ENCODE peak calls at places on chromosome 1, in ten cellular contexts. L is pancreas, S is K562, Y is GM23338, G is brain microvascular endothelial cell, V is GM23248, Z is lower lobe of right lung, H is A549, N is thoracic aorta, E is choroid plexus epithelial cell. X is an unnamed sample.

GRCh38 chr1:68785328-68785727 is 288.4 kb upstream of the DEPDC1 start:
- DNase-seq in L (no peak), E (no peak), G (no peak), N (no peak), Z (no peak), V (no peak), S (no peak), H (no peak), Y (no peak), X (no peak)

GRCh38 chr1:30638811-30639210 is 84.6 kb downstream of the MATN1 start:
- DNase-seq in E (no peak), G (no peak), Y (no peak), S (no peak), N (no peak), H (no peak), V (no peak), L (no peak), Z (no peak), X (no peak)

GRCh38 chr1:90616395-90616794 is 100.7 kb downstream of the BARHL2 start:
- DNase-seq in G (peak), E (peak), S (peak), N (no peak), Z (no peak), L (no peak), Y (peak), H (peak), V (peak), X (peak)

GRCh38 chr1:234980657-234981396 is 147.8 kb downstream of the TOMM20 start:
- DNase-seq in Y (no peak), E (peak), H (peak), G (peak), V (peak), Z (peak), L (peak), S (peak), N (peak), X (peak)

GRCh38 chr1:112298558-112298957 is 97.5 kb upstream of the CTTNBP2NL start:
- DNase-seq in G (peak), Z (peak), S (peak), N (no peak), E (peak), H (peak), V (peak), Y (peak), L (no peak), X (peak)

GRCh38 chr1:149906561-149906960 is 7.2 kb downstream of the BOLA1 start:
- DNase-seq in L (no peak), V (no peak), H (no peak), Y (no peak), Z (no peak), S (peak), E (no peak), N (no peak), G (no peak), X (no peak)

GRCh38 chr1:2975466-2976179 is 45.6 kb upstream of the ACTRT2 start:
- DNase-seq in G (no peak), E (no peak), L (no peak), H (no peak), N (no peak), Z (no peak), Y (no peak), V (no peak), S (no peak), X (no peak)

GRCh38 chr1:116544588-116545358 is 26.1 kb downstream of the CD58 start:
- DNase-seq in G (no peak), L (no peak), N (no peak), Y (no peak), E (no peak), H (no peak), Z (no peak), S (no peak), V (no peak), X (no peak)

GRCh38 chr1:228782662-228783414 is 47.6 kb downstream of the RHOU start:
- DNase-seq in S (no peak), L (peak), G (no peak), N (no peak), H (peak), Z (no peak), E (peak), Y (no peak), V (peak), X (no peak)

GRCh38 chr1:78825561-78825960 is 175.9 kb downstream of the IFI44 start:
- DNase-seq in Y (no peak), N (no peak), L (no peak), S (no peak), G (no peak), Z (no peak), H (no peak), E (peak), V (no peak), X (no peak)

GRCh38 chr1:226875641-226876295 is 5.4 kb downstream of the PSEN2 start:
- DNase-seq in E (peak), G (peak), N (no peak), L (peak), Y (peak), H (peak), Z (peak), S (peak), V (no peak), X (no peak)

GRCh38 chr1:65425697-65426096 is 5.2 kb downstream of the LEPR start:
- DNase-seq in Z (no peak), H (peak), V (peak), S (no peak), N (no peak), E (peak), L (no peak), G (peak), Y (peak), X (no peak)

GRCh38 chr1:27614625-27615344 is 10.8 kb upstream of the AHDC1 start:
- DNase-seq in Y (peak), L (no peak), V (no peak), E (no peak), G (no peak), N (no peak), Z (no peak), H (no peak), S (peak), X (no peak)

GRCh38 chr1:65026235-65026634 is 59.9 kb upstream of the JAK1 start:
- DNase-seq in G (no peak), N (no peak), L (no peak), Z (no peak), V (no peak), S (no peak), H (no peak), E (peak), Y (no peak), X (no peak)

GRCh38 chr1:181028241-181029014 is 5.4 kb upstream of the MR1 start:
- DNase-seq in Y (no peak), N (no peak), H (no peak), G (no peak), Z (no peak), V (peak), E (no peak), L (no peak), S (no peak), X (no peak)

GRCh38 chr1:3078941-3079340 is 9.9 kb downstream of the PRDM16 start:
- DNase-seq in V (no peak), N (no peak), E (no peak), Z (no peak), G (no peak), S (no peak), Y (no peak), L (no peak), H (no peak), X (no peak)

GRCh38 chr1:63115527-63115926 is 206.8 kb upstream of the FOXD3 start:
- DNase-seq in Z (no peak), E (no peak), N (no peak), L (no peak), G (no peak), H (no peak), V (no peak), Y (no peak), S (no peak), X (no peak)

GRCh38 chr1:210908257-210908656 is 225.7 kb downstream of the KCNH1 start:
- DNase-seq in S (no peak), E (no peak), Y (no peak), H (no peak), N (no peak), V (no peak), G (no peak), L (no peak), Z (no peak), X (no peak)

GRCh38 chr1:6859415-6860343 is 74.4 kb downstream of the CAMTA1 start:
- DNase-seq in E (peak), G (peak), Z (no peak), L (no peak), N (no peak), Y (no peak), H (peak), S (peak), V (peak), X (no peak)

GRCh38 chr1:54543729-54544496 is 4.1 kb upstream of the ACOT11 start:
- DNase-seq in Z (no peak), Y (no peak), H (no peak), L (no peak), V (peak), S (no peak), G (no peak), E (peak), N (no peak), X (peak)

GRCh38 chr1:110464340-110464739 is 13.4 kb downstream of the PROK1 start:
- DNase-seq in L (no peak), Z (no peak), V (peak), Y (no peak), E (peak), H (peak), G (no peak), S (no peak), N (no peak), X (no peak)

GRCh38 chr1:42479621-42480020 is 16.5 kb downstream of the CCDC30 start:
- DNase-seq in N (no peak), Y (peak), H (peak), V (peak), Z (no peak), G (peak), L (no peak), E (peak), S (peak), X (peak)

GRCh38 chr1:157652859-157653493 is 47.6 kb downstream of the FCRL3 start:
- DNase-seq in Z (no peak), S (no peak), N (no peak), L (no peak), G (no peak), E (no peak), V (no peak), Y (no peak), H (no peak), X (no peak)

GRCh38 chr1:54610601-54611580 is 12.4 kb downstream of the FAM151A start:
- DNase-seq in S (no peak), Z (no peak), H (no peak), G (no peak), N (no peak), L (no peak), E (peak), V (no peak), Y (peak), X (no peak)

GRCh38 chr1:35564884-35565741 is 7.5 kb downstream of the NCDN start:
- DNase-seq in V (no peak), Y (no peak), S (no peak), E (no peak), N (no peak), Z (no peak), G (no peak), L (no peak), H (no peak), X (no peak)

GRCh38 chr1:221816899-221817298 is 75.0 kb upstream of the DUSP10 start:
- DNase-seq in G (peak), H (peak), Y (peak), Z (no peak), N (no peak), L (no peak), E (peak), V (peak), S (no peak), X (no peak)

GRCh38 chr1:33055210-33055991 is 18.7 kb upstream of the AK2 start:
- DNase-seq in Y (peak), Z (peak), N (peak), E (peak), V (peak), H (peak), G (peak), L (peak), S (peak), X (peak)

GRCh38 chr1:169107673-169108160 is 1.2 kb downstream of the ATP1B1 start:
- DNase-seq in E (peak), V (peak), H (peak), S (no peak), G (peak), Y (no peak), N (no peak), Z (no peak), L (peak), X (no peak)

GRCh38 chr1:47638240-47638639 is 200.4 kb downstream of the FOXD2 start:
- DNase-seq in G (no peak), N (no peak), Z (no peak), L (no peak), Y (no peak), H (no peak), V (no peak), S (no peak), E (no peak), X (no peak)
- H3K4me3 ChIP-seq in G (no peak), N (no peak), Z (no peak), L (no peak), Y (no peak), H (no peak), V (no peak), S (no peak), E (no peak), X (no peak)

DNA sequence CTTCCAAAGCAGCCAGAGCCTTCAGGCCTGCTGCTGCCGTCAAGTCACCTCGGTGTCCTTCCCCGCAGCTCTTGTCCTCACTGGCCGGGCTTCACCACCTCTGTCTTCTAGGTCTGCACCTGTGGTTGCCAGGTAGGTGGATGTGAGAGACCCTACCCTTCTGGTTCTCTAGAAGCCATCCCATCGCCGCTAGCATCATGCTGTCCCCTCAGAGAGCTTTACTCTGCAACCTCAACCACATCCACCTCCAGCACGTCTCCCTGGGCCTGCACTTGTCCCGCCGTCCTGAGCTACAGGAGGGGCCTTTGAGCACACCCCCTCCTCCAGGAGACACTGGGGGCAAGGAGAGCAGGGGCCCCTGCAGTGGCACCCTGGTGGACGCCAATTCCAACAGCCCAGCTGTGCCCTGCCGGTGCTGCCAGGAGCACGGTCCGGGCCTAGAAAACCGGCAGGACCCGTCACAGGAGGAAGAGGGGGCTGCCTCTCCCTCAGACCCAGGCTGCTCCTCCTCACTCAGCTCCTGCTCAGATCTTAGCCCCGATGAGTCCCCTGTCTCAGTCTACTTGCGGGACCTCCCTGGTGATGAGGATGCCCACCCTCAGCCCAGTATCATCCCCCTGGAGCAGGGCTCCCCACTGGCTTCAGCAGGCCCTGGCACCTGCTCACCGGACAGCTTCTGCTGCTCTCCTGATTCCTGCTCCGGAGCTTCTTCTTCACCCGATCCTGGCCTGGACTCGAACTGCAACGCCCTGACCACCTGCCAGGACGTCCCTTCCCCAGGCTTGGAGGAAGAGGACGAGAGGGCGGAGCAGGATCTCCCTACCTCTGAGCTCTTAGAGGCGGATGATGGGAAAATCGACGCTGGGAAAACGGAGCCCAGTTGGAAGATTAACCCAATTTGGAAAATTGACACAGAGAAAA is 1.1 kb downstream of the RUSC1 start:
- DNase-seq in G (no peak), Z (no peak), H (no peak), L (no peak), E (no peak), Y (peak), V (peak), S (no peak), N (no peak), X (no peak)
- H3K4me3 ChIP-seq in G (peak), Z (peak), H (peak), L (no peak), E (peak), Y (peak), V (peak), S (no peak), N (peak), X (peak)

DNA sequence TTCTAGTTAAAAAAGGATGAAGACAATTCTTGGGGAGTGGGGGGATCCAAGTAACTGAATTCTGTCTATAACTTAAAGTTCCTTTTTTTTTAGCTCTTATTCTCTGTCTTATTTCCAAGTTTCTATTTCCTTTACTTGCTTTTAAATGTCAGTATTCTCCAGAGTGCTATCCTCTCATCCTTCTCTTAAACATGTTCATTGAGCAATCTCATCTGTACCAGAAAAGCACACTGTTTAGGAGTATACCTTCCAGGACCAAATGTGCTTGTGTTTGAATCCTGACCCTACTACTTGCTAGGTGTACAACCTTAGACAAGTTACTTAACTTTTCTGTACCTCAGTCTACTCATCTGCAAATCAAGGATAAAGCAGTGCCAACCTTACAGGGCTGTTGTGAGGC is 50.1 kb downstream of the AKT3 start:
- DNase-seq in L (no peak), Y (no peak), H (no peak), E (peak), S (no peak), V (peak), N (no peak), G (no peak), Z (no peak), X (no peak)
- H3K4me3 ChIP-seq in L (no peak), Y (no peak), H (no peak), E (no peak), S (no peak), V (peak), N (no peak), G (no peak), Z (no peak), X (no peak)

GRCh38 chr1:77680173-77680572 is 2.3 kb downstream of the ZZZ3 start:
- DNase-seq in G (no peak), Y (no peak), V (no peak), H (no peak), N (no peak), E (no peak), S (peak), L (no peak), Z (no peak), X (no peak)
- H3K4me3 ChIP-seq in G (no peak), Y (no peak), V (peak), H (no peak), N (no peak), E (no peak), S (peak), L (no peak), Z (no peak), X (no peak)

GRCh38 chr1:1120096-1120495 is 4.2 kb upstream of the C1orf159 start:
- DNase-seq in Z (peak), E (no peak), H (no peak), N (no peak), Y (no peak), V (no peak), S (no peak), L (no peak), G (no peak), X (no peak)

GRCh38 chr1:1122078-1122811 is 6.4 kb upstream of the C1orf159 start:
- DNase-seq in H (peak), Y (peak), V (peak), S (peak), N (peak), Z (peak), G (peak), E (peak), L (peak), X (peak)

GRCh38 chr1:1122981-1123480 is 7.1 kb upstream of the C1orf159 start:
- DNase-seq in Z (peak), Y (no peak), E (no peak), G (no peak), H (no peak), L (peak), N (no peak), S (no peak), V (peak), X (peak)

GRCh38 chr1:1120866-1121563 is 5.1 kb upstream of the C1orf159 start:
- DNase-seq in V (no peak), E (no peak), G (no peak), H (no peak), N (no peak), Z (peak), L (peak), S (no peak), Y (no peak), X (no peak)

DNA sequence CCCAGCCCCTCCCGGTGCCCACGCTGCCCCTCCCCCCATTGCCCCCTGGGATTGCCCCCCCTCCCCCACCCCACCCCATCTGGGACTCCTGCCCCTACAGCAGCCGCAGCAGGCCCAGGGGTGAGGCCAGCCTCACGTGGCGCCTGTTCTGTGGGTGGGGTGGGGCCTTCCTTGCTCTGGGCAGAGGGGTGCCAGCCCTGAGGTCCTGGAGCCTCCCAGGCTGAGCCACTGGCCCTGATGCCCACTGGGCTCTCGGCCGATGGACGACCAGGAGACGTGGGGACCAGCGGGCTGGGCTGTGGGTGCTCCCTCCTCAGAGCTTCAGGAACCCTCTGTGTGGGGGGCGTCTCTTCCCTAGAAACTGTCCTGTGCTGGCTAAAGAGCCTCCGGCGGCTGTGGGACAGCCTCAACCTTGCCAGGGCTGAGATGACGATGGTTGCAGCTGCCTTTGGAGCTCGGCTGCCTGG is 5.8 kb upstream of the C1orf159 start:
- DNase-seq in S (no peak), L (peak), E (no peak), G (no peak), V (no peak), Y (no peak), Z (no peak), N (no peak), H (no peak), X (peak)
- H3K4me3 ChIP-seq in S (no peak), L (no peak), E (no peak), G (no peak), V (peak), Y (no peak), Z (no peak), N (peak), H (no peak), X (no peak)